ENCODE peak calls at places on chromosomes 5 and 9, in five cellular contexts. G is transverse colon, U is suprapubic skin, Z is uterus, E is sigmoid colon. W is an unnamed sample. For H3K36me3 and H3K27me3, the result is how much of the 10 kb centered on the place peaks cover.

GRCh38 chr5:143061161-143061945 is 291.2 kb downstream of the ARHGAP26 start:
- DNase-seq in G (no peak), U (no peak), Z (no peak), E (no peak), W (no peak)

GRCh38 chr9:130445268-130445983 is 665 bp downstream of the ASS1 start:
- DNase-seq in G (peak), U (peak), Z (peak), E (peak), W (peak)

GRCh38 chr9:68704804-68705635 is at the start of gene PIP5K1B:
- DNase-seq in G (peak), U (peak), Z (peak), E (peak), W (peak)

GRCh38 chr5:52892242-52892878 is 96.8 kb upstream of the ITGA2 start:
- DNase-seq in G (no peak), U (no peak), Z (no peak), E (no peak), W (no peak)

GRCh38 chr5:6748142-6748541 is 34.9 kb downstream of the TENT4A start:
- DNase-seq in G (peak), U (no peak), Z (no peak), E (peak), W (peak)

GRCh38 chr5:43033845-43034590 is 6.1 kb downstream of the ANXA2R start:
- DNase-seq in G (no peak), U (no peak), Z (no peak), E (no peak), W (no peak)

GRCh38 chr5:140632366-140633080 is 452 bp downstream of the CD14 start:
- DNase-seq in G (peak), U (peak), Z (peak), E (peak), W (peak)

GRCh38 chr9:21357479-21358290 is 7.0 kb upstream of the IFNA6 start:
- DNase-seq in G (no peak), U (no peak), Z (no peak), E (no peak), W (no peak)

GRCh38 chr5:27706832-27707231 is 668.4 kb upstream of the CDH9 start:
- DNase-seq in G (no peak), U (no peak), Z (no peak), E (no peak), W (no peak)

GRCh38 chr5:90066920-90067319 is 342.6 kb downstream of the CETN3 start:
- DNase-seq in G (no peak), U (no peak), Z (no peak), E (no peak), W (no peak)

GRCh38 chr9:101035098-101035497 is 6.6 kb downstream of the PLPPR1 start:
- DNase-seq in G (no peak), U (no peak), Z (no peak), E (no peak), W (no peak)

GRCh38 chr9:131474711-131475110 is 28.0 kb upstream of the POMT1 start:
- DNase-seq in G (no peak), U (peak), Z (no peak), E (peak), W (no peak)

GRCh38 chr5:23025604-23026003 is 172.5 kb upstream of the CDH12 start:
- DNase-seq in G (no peak), U (no peak), Z (no peak), E (no peak), W (no peak)

GRCh38 chr9:4375424-4376195 is 75.7 kb upstream of the GLIS3 start:
- DNase-seq in G (no peak), U (no peak), Z (no peak), E (no peak), W (no peak)

GRCh38 chr9:120845255-120845654 is 2.5 kb upstream of the PSMD5 start:
- DNase-seq in G (no peak), U (no peak), Z (no peak), E (no peak), W (no peak)

GRCh38 chr9:99822596-99823391 is 1.1 kb downstream of the NR4A3 start:
- DNase-seq in G (peak), U (peak), Z (peak), E (peak), W (peak)

GRCh38 chr9:6630502-6631206 is 14.9 kb downstream of the GLDC start:
- DNase-seq in G (peak), U (no peak), Z (no peak), E (no peak), W (peak)
- TF ChIP-seq POLR2A in G (no peak), U (no peak), Z (no peak), E (no peak), W (no peak)

GRCh38 chr5:72161951-72162350 is 54.7 kb downstream of the MAP1B start:
- DNase-seq in G (no peak), U (no peak), Z (no peak), E (no peak), W (no peak)
- H3K36me3 ChIP-seq in G (under half), U (under half), Z (under half), E (under half), W (under half)

GRCh38 chr5:13448843-13449242 is 495.6 kb downstream of the DNAH5 start:
- DNase-seq in G (no peak), U (no peak), Z (no peak), E (no peak), W (no peak)
- H3K27me3 ChIP-seq in G (under half), U (under half), Z (under half), E (under half), W (under half)

DNA sequence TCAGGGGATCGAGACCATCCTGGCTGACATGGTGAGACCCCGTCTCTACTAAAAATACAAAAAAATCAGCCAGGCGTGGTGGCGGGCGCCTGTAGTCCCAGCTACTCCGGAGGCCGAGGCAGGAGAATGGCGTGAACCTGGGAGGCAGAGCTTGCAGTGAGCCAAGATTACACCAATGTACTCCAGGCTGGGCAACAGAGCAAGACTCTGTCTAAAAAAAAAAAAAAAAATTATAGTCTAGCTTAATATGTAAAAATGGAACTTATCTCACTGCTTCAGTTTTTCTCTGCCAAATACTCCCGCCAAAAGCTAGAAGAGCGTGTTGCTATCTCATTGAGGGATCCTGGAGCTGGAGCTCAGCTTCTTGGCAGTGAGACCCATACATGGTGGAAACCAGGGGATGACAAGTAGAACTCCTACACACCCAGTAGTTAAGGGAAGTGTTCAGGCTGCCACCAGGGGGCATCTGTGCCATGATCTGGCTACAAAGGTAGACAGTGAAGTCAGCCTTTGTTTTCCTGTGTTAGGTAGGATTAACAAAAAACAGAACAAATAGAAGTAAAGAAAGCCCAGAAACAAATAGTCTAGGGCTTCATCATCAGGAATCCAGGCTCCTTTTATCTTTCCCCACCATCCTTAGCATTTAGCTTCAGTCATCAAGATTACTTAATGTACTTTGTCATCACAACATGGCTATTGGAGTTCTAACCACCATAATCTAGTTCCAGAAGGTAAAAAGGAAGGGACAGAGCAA is 33.6 kb upstream of the GLIPR2 start:
- DNase-seq in G (peak), U (peak), Z (peak), E (peak), W (peak)
- TF ChIP-seq POLR2A in G (no peak), U (no peak), Z (no peak), E (no peak), W (no peak)

GRCh38 chr5:907366-907765 is 14.7 kb downstream of the TRIP13 start:
- DNase-seq in G (no peak), U (no peak), Z (peak), E (no peak), W (no peak)
- H3K36me3 ChIP-seq in G (under half), U (under half), Z (under half), E (under half), W (under half)

GRCh38 chr5:61472172-61472958 is 140.3 kb downstream of the ZSWIM6 start:
- DNase-seq in G (no peak), U (no peak), Z (no peak), E (no peak), W (no peak)
- H3K27me3 ChIP-seq in G (under half), U (under half), Z (under half), E (under half), W (under half)

GRCh38 chr9:113879318-113879717 is 3.2 kb downstream of the ZNF618 start:
- DNase-seq in G (no peak), U (no peak), Z (peak), E (no peak), W (no peak)
- TF ChIP-seq POLR2A in G (no peak), U (no peak), Z (no peak), E (no peak), W (no peak)

DNA sequence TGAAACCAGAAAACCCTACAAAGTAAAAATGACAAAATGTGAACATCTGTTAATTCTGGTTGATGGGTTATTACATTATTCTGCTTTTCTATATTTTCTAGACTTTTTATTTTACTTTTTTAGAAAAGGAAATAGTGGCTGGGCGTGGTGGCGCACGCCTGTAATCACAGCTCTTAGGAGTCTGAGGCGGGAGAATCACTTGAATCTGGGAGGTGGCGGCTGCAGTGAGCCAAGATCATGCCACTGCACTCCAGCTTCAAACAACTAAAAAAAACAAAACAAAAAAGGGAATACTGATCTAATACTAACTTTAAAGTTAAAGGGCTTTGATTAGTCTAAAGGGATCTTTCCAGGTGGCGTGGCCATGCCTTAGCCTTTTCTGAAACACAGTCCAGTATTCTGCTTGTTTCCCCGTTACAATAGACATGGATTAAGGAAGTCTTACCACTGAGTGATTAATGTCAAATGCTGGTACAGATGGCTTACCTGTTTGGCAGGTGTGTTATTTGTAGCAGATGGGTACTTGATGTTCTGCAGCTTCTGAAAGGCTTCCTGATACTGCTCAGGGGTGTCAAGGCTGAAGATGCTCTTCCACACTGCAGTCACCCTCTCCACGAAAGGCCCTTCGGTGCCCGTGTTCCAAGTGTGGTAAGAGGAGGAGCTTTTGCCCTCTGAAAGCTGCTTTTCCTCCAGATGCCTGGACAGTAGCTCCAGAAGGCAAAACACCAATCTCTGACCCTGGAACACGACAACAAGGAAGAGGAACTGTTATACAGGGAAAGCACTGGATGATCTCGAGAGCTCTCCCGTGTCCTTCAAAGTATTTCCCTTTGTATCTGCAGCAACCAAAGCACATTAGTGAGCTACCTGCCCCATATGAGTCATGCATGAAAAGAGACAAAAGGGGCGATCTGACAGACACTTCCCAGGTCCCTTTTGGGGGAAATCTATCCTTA is 37.5 kb downstream of the CNOT8 start:
- DNase-seq in G (no peak), U (no peak), Z (no peak), E (no peak), W (no peak)
- H3K36me3 ChIP-seq in G (under half), U (half or more), Z (under half), E (half or more), W (under half)

DNA sequence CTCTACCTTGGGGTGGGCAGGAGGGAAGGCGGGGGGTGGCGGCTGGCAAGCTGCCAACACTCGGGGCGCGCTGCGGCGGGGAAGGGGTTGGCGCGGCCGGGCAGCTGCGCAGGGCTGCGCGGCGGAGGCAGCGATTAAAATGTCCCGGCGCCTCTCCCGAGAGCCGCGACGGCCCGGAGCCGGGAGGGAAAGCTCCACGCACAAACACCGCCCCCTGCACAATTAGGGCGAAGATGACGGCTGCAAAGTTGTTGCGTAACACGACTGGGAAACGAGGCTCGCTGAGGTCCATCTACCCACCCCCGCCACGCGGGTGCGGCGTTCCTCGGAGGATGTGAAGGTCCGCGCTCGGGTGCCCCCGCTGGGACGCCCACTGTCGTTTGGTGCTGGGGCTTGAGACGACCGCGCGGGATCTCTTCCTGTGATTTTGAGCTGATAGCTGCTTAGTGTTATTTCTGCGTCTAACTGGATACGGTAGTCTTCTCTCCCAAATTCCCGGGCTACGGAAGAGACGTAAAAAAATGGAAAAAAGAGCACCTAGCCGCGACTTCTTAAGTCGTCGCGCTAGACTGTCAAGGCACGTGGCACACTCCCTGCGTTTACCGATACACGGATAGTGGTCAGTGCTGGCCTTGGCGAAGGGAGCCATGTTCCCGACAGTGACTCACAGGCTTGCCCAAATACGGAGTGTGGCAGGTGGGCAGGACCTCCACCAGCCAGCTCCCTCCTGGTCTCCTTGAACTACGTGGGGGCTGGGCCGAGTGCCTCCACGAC is 958 bp upstream of the NFIL3 start:
- DNase-seq in G (peak), U (peak), Z (peak), E (peak), W (peak)
- H3K27me3 ChIP-seq in G (under half), U (under half), Z (under half), E (under half), W (under half)